ENCODE peak calls at places on chromosomes 5 and 9, in four cellular contexts. H, C, T and F are unnamed samples.
A peak's percentile ranks its signal among the peaks of the same experiment; 100 is the strongest.

GRCh38 chr9:132857601-132858342 is 20.3 kb downstream of the AK8 start:
- DNase-seq in C (no peak), H (no peak), T (peak; percentile 45), F (peak; percentile 31)

GRCh38 chr5:67496051-67496450 is 299.5 kb upstream of the CD180 start:
- DNase-seq in H (no peak), T (no peak), C (no peak), F (no peak)

GRCh38 chr5:134879456-134879855 is 5.3 kb downstream of the TXNDC15 start:
- DNase-seq in H (no peak), C (no peak), T (no peak), F (no peak)

GRCh38 chr9:36793277-36793676 is 220.6 kb downstream of the MELK start:
- DNase-seq in T (peak; percentile 57), H (no peak), C (no peak), F (no peak)

GRCh38 chr5:35098214-35098613 is 50.5 kb upstream of the AGXT2 start:
- DNase-seq in T (no peak), C (peak; percentile 7), H (no peak), F (no peak)

GRCh38 chr5:14444988-14445387 is 136.6 kb upstream of the OTULINL start:
- DNase-seq in T (no peak), H (no peak), C (peak; percentile 38), F (peak; percentile 66)

GRCh38 chr9:81529556-81530193 is 159.7 kb downstream of the TLE1 start:
- DNase-seq in C (peak; percentile 68), T (no peak), H (no peak), F (peak; percentile 58)

GRCh38 chr5:1180841-1181271 is 20.5 kb upstream of the SLC6A19 start:
- DNase-seq in T (no peak), C (no peak), H (no peak), F (no peak)

GRCh38 chr5:157479166-157479565 is 19.2 kb downstream of the NIPAL4 start:
- DNase-seq in H (no peak), T (no peak), C (no peak), F (peak; percentile 28)

GRCh38 chr5:156888520-156888919 is 38.4 kb downstream of the PPP1R2B start:
- DNase-seq in T (no peak), C (no peak), H (no peak), F (no peak)

GRCh38 chr9:12464368-12464767 is 228.8 kb upstream of the TYRP1 start:
- DNase-seq in C (no peak), H (no peak), T (no peak), F (no peak)

GRCh38 chr5:142601432-142601831 is 84.5 kb downstream of the FGF1 start:
- DNase-seq in T (no peak), C (no peak), H (no peak), F (no peak)

GRCh38 chr5:32055891-32056866 is 117.9 kb downstream of the GOLPH3 start:
- DNase-seq in T (no peak), C (no peak), H (no peak), F (no peak)

GRCh38 chr5:68838157-68838718 is 255.6 kb upstream of the SLC30A5 start:
- DNase-seq in T (no peak), C (no peak), H (no peak), F (no peak)
- H4K91ac ChIP-seq in T (no peak overlapping the region), C (no peak overlapping the region), H (no peak overlapping the region), F (no peak overlapping the region)

DNA sequence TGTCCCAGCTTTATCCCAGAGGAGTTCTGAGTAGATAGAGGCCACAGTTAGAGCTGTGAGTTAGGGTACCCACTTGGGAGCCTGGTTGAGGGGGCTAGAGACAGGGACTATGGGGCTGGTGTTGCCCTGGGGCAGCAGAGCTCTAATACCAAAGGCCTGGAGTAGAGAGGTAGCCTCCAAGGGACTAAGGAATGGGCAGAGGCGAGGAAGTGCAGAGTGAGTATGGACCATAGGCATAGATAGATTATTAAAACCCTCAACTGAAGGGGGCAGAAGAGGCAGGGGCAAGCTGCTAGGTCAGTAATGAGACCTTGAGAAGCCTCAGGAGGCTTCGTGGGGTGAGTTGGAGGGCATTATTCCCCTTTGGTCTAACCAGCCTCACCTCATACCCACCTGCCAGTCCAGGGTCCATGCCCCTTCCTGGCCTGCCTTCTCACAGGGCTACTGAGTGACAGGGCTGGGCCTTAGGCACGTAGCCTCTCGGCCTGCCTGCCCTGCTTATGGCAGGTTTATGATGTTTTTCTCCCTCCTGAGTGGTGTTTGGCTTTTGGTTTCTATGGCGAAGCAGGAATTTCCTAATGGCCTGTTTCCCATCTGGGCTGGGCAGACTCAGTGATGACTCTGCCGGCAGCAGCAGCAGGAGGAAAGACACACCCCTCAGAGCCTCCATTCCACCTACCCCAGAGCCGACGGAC is 8.0 kb downstream of the PDLIM4 start:
- DNase-seq in T (peak; percentile 28), C (peak; percentile 98), H (no peak), F (peak; percentile 96)
- H4K91ac ChIP-seq in T (no peak overlapping the region), C (peak overlapping the region; percentile 62), H (no peak overlapping the region), F (peak overlapping the region; percentile 61)

GRCh38 chr5:73902327-73903051 is 276.5 kb downstream of the ARHGEF28 start:
- DNase-seq in T (no peak), H (peak; percentile 54), C (peak; percentile 72), F (peak; percentile 77)
- H4K91ac ChIP-seq in T (no peak overlapping the region), H (no peak overlapping the region), C (no peak overlapping the region), F (no peak overlapping the region)

DNA sequence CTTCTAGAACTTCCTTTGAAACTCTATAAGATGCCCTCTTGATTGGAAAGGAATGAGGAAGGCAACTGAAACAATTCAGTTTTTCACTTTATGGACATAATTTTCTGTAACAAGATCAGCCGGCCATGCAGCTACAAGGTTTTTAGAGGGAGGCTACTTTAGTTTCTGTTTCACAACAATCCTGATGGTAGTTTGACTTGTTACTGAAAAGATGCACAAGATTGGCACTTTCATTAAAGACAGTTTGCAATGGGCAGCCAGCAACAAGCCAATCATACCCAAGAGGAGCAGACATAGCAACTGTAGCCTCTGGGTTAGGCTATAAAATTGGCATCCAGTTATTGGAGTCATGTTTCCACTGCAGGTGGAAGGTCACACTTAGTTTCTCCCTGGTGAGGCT is 74.3 kb upstream of the TGFBR1 start:
- DNase-seq in T (no peak), C (no peak), H (no peak), F (no peak)
- H4K91ac ChIP-seq in T (no peak overlapping the region), C (peak overlapping the region; percentile 44), H (no peak overlapping the region), F (peak overlapping the region; percentile 100)

DNA sequence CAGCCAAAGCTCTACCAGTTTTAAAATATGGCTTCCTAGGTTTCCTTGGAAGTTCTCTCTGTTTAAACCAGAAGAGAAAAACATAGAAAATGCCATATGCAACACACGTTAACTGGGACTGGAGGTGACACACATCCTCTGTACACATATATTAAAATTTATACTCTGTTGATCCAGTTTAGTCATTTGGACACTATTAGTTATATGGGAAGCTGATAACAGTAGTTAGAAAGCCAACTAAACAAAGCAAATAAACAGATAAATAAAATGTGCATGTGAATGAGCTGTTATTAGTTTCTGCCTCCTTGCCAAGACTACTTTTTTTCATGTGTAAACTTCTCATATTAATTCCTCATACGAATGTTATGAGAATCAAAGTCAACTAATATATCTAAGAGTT is 1249.2 kb upstream of the CDH6 start:
- DNase-seq in C (no peak), T (no peak), H (no peak), F (no peak)
- H4K91ac ChIP-seq in C (no peak overlapping the region), T (no peak overlapping the region), H (no peak overlapping the region), F (no peak overlapping the region)